ENCODE peak calls at places on chromosome 15, in seven cellular contexts. D, Y, K, S, G, R and F are unnamed samples.

GRCh38 chr15:34275154-34275553 is 50.3 kb downstream of the EMC4 start:
- DNase-seq in S (no peak), D (peak; percentile 9), Y (no peak), K (peak; percentile 6), G (no peak), R (no peak), F (peak; percentile 40)

GRCh38 chr15:98177950-98178848 is 217.7 kb downstream of the ARRDC4 start:
- DNase-seq in K (peak; percentile 65), D (peak; percentile 38), S (peak; percentile 50), R (peak; percentile 75), Y (peak; percentile 85), G (no peak), F (peak; percentile 86)

GRCh38 chr15:90031231-90031791 is 30.2 kb downstream of the ZNF710 start:
- DNase-seq in Y (no peak), K (peak; percentile 38), R (peak; percentile 77), G (no peak), S (no peak), D (peak; percentile 48), F (peak; percentile 75)

GRCh38 chr15:40333922-40334492 is 6.7 kb downstream of the CCDC9B start:
- DNase-seq in D (peak; percentile 77), K (peak; percentile 84), S (peak; percentile 66), Y (no peak), R (peak; percentile 56), G (peak; percentile 78), F (peak; percentile 72)

GRCh38 chr15:27183182-27183581 is 212.2 kb downstream of the GABRG3 start:
- DNase-seq in Y (no peak), R (no peak), K (no peak), S (no peak), G (no peak), D (no peak), F (no peak)

GRCh38 chr15:66294932-66295235 is 1.5 kb downstream of the DIS3L start:
- DNase-seq in D (no peak), S (peak; percentile 40), K (peak; percentile 15), G (no peak), Y (no peak), R (no peak), F (peak; percentile 23)

GRCh38 chr15:44726568-44727461 is 9.5 kb upstream of the TRIM69 start:
- DNase-seq in G (no peak), R (peak; percentile 93), D (peak; percentile 95), S (peak; percentile 91), K (peak; percentile 92), Y (peak; percentile 95), F (peak; percentile 86)

GRCh38 chr15:53462631-53463030 is 296.8 kb downstream of the WDR72 start:
- DNase-seq in R (no peak), S (no peak), K (no peak), Y (no peak), G (no peak), D (no peak), F (no peak)

GRCh38 chr15:70788114-70789049 is 25.0 kb upstream of the UACA start:
- DNase-seq in Y (peak; percentile 89), D (peak; percentile 30), G (no peak), R (peak; percentile 74), K (peak; percentile 71), S (peak; percentile 84), F (no peak)

GRCh38 chr15:49187537-49188245 is 17.6 kb downstream of the GALK2 start:
- DNase-seq in K (peak; percentile 13), D (peak; percentile 20), Y (no peak), S (peak; percentile 23), R (peak; percentile 44), G (no peak), F (peak; percentile 33)

GRCh38 chr15:99131441-99132023 is 26.7 kb downstream of the SYNM start:
- DNase-seq in G (no peak), K (no peak), R (no peak), S (no peak), D (no peak), Y (no peak), F (no peak)

GRCh38 chr15:76158250-76158649 is 98.5 kb downstream of the TMEM266 start:
- DNase-seq in K (no peak), S (no peak), G (no peak), R (no peak), D (no peak), Y (peak; percentile 73), F (no peak)

GRCh38 chr15:89899303-89899946 is 5.6 kb upstream of the AP3S2 start:
- DNase-seq in S (no peak), D (no peak), R (no peak), G (no peak), K (no peak), Y (no peak), F (no peak)

GRCh38 chr15:65603559-65603958 is 7.4 kb downstream of the INTS14 start:
- DNase-seq in K (no peak), S (no peak), Y (no peak), G (no peak), D (no peak), R (no peak), F (no peak)

GRCh38 chr15:30649952-30650929 is 24.3 kb downstream of the ARHGAP11B start:
- DNase-seq in R (peak; percentile 26), Y (no peak), K (no peak), S (no peak), D (no peak), G (no peak), F (peak; percentile 43)

GRCh38 chr15:70892002-70892911 is at the start of the genes LRRC49 and THAP10:
- DNase-seq in R (peak; percentile 96), G (peak; percentile 85), K (peak; percentile 97), D (peak; percentile 96), Y (peak; percentile 97), S (peak; percentile 93), F (peak; percentile 92)

GRCh38 chr15:67066041-67067021 is 929 bp downstream of the SMAD3 start:
- DNase-seq in D (no peak), R (no peak), S (no peak), K (no peak), Y (no peak), G (peak; percentile 28), F (no peak)

GRCh38 chr15:37104413-37105392 is 4.4 kb upstream of the MEIS2 start:
- DNase-seq in D (no peak), G (no peak), R (no peak), K (no peak), S (no peak), Y (no peak), F (no peak)

GRCh38 chr15:37105795-37106333 is 5.5 kb upstream of the MEIS2 start:
- DNase-seq in K (no peak), G (no peak), Y (no peak), S (no peak), R (no peak), D (no peak), F (no peak)

GRCh38 chr15:37107071-37107753 is 6.9 kb upstream of the MEIS2 start:
- DNase-seq in R (no peak), S (no peak), D (no peak), Y (no peak), K (no peak), G (no peak), F (no peak)

GRCh38 chr15:37107754-37108724 is 7.7 kb upstream of the MEIS2 start:
- DNase-seq in D (no peak), Y (no peak), S (no peak), G (no peak), R (no peak), K (no peak), F (no peak)

GRCh38 chr15:37106490-37107001 is 6.2 kb upstream of the MEIS2 start:
- DNase-seq in K (no peak), R (no peak), Y (no peak), D (peak; percentile 61), S (no peak), G (peak; percentile 68), F (peak; percentile 36)
- TF ChIP-seq CTCF in K (peak; percentile 66), R (no peak), Y (no peak), D (peak; percentile 39), S (no peak), G (peak; percentile 38), F (peak; percentile 40)

DNA sequence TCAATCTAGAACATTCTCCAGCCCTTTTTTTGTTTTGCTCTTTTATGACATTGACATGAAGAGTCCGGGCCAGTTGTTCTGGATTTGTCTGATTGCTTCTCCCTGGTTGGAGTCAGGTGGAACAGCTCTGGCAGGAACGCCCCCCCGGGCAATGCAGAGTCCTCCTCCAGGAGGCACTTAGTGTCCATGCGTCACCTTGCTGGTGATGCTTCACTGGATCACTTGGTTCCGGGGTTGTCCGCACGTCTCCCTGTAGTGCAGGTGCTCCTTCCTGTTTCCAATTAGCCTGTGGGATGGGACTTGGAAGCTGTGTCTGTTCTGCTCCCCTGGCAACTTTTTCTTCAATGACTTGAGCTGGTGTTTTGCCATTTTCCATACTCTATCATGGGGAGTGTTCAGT is 9.8 kb downstream of the CSK start:
- DNase-seq in K (no peak), S (no peak), D (no peak), G (no peak), R (no peak), Y (no peak), F (no peak)
- H3K4me3 ChIP-seq in K (no peak overlapping the region), S (no peak overlapping the region), D (no peak overlapping the region), G (no peak overlapping the region), R (no peak overlapping the region), Y (no peak overlapping the region), F (no peak overlapping the region)

GRCh38 chr15:57665939-57666338 is 40.6 kb upstream of the POLR2M start:
- DNase-seq in R (no peak), D (no peak), K (no peak), G (no peak), S (no peak), Y (no peak), F (no peak)

GRCh38 chr15:57663262-57663661 is 43.3 kb upstream of the POLR2M start:
- DNase-seq in G (no peak), K (no peak), Y (no peak), D (no peak), R (no peak), S (no peak), F (no peak)

GRCh38 chr15:57665187-57665586 is 41.3 kb upstream of the POLR2M start:
- DNase-seq in Y (no peak), G (no peak), D (no peak), K (no peak), S (no peak), R (no peak), F (no peak)

GRCh38 chr15:57668074-57668473 is 38.4 kb upstream of the POLR2M start:
- DNase-seq in K (no peak), R (no peak), D (no peak), S (no peak), G (no peak), Y (no peak), F (no peak)

DNA sequence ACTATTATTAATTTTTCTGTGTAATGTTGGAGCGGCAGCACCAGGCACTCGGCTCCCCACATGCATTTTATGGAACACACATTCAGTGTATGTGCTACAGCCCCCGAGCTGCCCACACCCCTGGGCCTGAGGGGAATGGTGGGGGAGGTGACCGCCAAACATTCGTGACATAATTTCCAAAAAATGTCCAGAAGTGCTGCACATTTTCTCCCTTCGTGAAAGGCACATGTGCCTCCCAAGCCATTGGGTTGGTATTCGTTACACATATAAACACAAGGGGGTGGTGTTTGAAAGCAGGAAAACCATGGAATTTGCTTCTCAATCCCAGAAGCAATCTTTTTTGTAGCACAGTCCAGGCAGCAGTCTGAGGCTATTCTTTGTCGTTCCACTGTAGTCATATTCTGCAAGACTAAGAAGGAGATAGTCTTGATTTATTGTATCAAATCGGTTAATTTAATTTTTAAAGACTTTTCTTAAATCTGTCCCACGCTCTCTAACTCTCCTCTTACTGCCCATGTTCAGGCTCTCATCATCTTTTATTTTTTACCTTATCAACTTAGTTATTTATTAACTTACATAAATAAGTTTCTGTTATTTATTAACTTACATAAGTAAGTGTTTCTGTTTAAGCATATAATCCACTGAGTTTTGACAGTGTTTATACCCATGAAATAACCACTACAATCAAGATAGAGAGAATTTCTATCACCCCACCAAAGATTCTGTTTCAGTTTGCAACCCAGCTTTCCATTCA is 39.2 kb upstream of the POLR2M start:
- DNase-seq in S (peak; percentile 70), R (peak; percentile 81), Y (peak; percentile 79), G (no peak), K (peak; percentile 61), D (peak; percentile 70), F (peak; percentile 53)
- TF ChIP-seq CTCF in S (peak; percentile 31), R (peak; percentile 61), Y (peak; percentile 49), G (peak; percentile 65), K (peak; percentile 66), D (peak; percentile 63), F (peak; percentile 63)

GRCh38 chr15:92801774-92802464 is 98.2 kb upstream of the CHD2 start:
- DNase-seq in D (peak; percentile 89), R (peak; percentile 97), Y (peak; percentile 85), S (peak; percentile 98), K (peak; percentile 87), G (peak; percentile 56), F (peak; percentile 89)
- H3K4me3 ChIP-seq in D (no peak overlapping the region), R (peak overlapping the region; percentile 35), Y (no peak overlapping the region), S (peak overlapping the region; percentile 27), K (no peak overlapping the region), G (no peak overlapping the region), F (no peak overlapping the region)